ENCODE peak calls at places on chromosome 10, in four cellular contexts. Q is right lobe of liver, P is prostate gland, G is IMR-90. U is an unnamed sample.

GRCh38 chr10:132446661-132447445 is 49.9 kb downstream of the PWWP2B start:
- DNase-seq in Q (no peak), P (peak; percentile 49), G (peak; percentile 19), U (no peak)

GRCh38 chr10:1049425-1049958 is 573 bp upstream of the IDI1 start:
- DNase-seq in Q (no peak), P (no peak), G (no peak), U (no peak)

GRCh38 chr10:44386546-44387052 is 1.7 kb upstream of the CXCL12 start:
- DNase-seq in Q (peak; percentile 68), G (peak; percentile 62), P (no peak), U (peak; percentile 81)

GRCh38 chr10:4812041-4812440 is 14.0 kb upstream of the AKR1E2 start:
- DNase-seq in G (no peak), P (no peak), Q (no peak), U (no peak)

GRCh38 chr10:77855404-77856155 is 71.0 kb downstream of the DLG5 start:
- DNase-seq in G (no peak), P (peak; percentile 62), Q (no peak), U (no peak)

GRCh38 chr10:23375366-23375765 is 30.8 kb upstream of the C10orf67 start:
- DNase-seq in Q (no peak), P (no peak), G (no peak), U (no peak)

GRCh38 chr10:61284222-61284890 is 168.8 kb downstream of the TMEM26 start:
- DNase-seq in Q (no peak), G (peak; percentile 77), P (peak; percentile 45), U (no peak)

GRCh38 chr10:91247360-91248111 is 27.1 kb downstream of the PCGF5 start:
- DNase-seq in P (no peak), Q (peak; percentile 49), G (peak; percentile 12), U (no peak)

GRCh38 chr10:43790147-43790546 is 141.5 kb upstream of the ZNF32 start:
- DNase-seq in G (no peak), Q (no peak), P (no peak), U (no peak)

GRCh38 chr10:8060010-8060703 is 5.7 kb downstream of the GATA3 start:
- DNase-seq in G (peak; percentile 25), Q (no peak), P (no peak), U (no peak)

GRCh38 chr10:131774618-131775443 is 126.0 kb upstream of the PPP2R2D start:
- DNase-seq in G (no peak), Q (no peak), P (no peak), U (peak; percentile 50)

GRCh38 chr10:133453516-133454203 is at the start of gene SCART1:
- DNase-seq in G (no peak), P (peak; percentile 3), Q (no peak), U (no peak)

GRCh38 chr10:130453721-130454542 is 317.7 kb downstream of the GLRX3 start:
- DNase-seq in Q (peak; percentile 37), P (no peak), G (no peak), U (no peak)

GRCh38 chr10:7484456-7485266 is 73.8 kb upstream of the SFMBT2 start:
- DNase-seq in G (no peak), Q (no peak), P (no peak), U (no peak)

GRCh38 chr10:114174462-114175190 is 623 bp upstream of the CCDC186 start:
- DNase-seq in P (peak; percentile 65), G (peak; percentile 39), Q (peak; percentile 79), U (peak; percentile 78)

GRCh38 chr10:72375585-72375984 is 20.9 kb upstream of the DNAJB12 start:
- DNase-seq in P (no peak), G (no peak), Q (no peak), U (no peak)

GRCh38 chr10:86446987-86447386 is 74.6 kb downstream of the WAPL start:
- DNase-seq in G (peak; percentile 43), P (no peak), Q (no peak), U (no peak)

GRCh38 chr10:3399756-3400155 is 227.2 kb upstream of the PITRM1 start:
- DNase-seq in G (peak; percentile 10), Q (no peak), P (no peak), U (no peak)

GRCh38 chr10:3146289-3146688 is 26.3 kb downstream of the PITRM1 start:
- DNase-seq in Q (no peak), P (no peak), G (no peak), U (peak; percentile 18)

GRCh38 chr10:3986407-3987141 is 201.6 kb upstream of the KLF6 start:
- DNase-seq in Q (no peak), G (no peak), P (no peak), U (no peak)

GRCh38 chr10:100482181-100482833 is 19.5 kb downstream of the WNT8B start:
- DNase-seq in P (peak; percentile 66), Q (peak; percentile 69), G (peak; percentile 74), U (peak; percentile 80)

GRCh38 chr10:34121974-34122282 is 693.2 kb downstream of the PARD3 start:
- DNase-seq in P (no peak), G (peak; percentile 71), Q (no peak), U (no peak)

GRCh38 chr10:52706347-52707070 is 66.1 kb downstream of the MBL2 start:
- DNase-seq in P (no peak), Q (no peak), G (no peak), U (no peak)

GRCh38 chr10:8128511-8128910 is 74.0 kb downstream of the GATA3 start:
- DNase-seq in P (peak; percentile 16), Q (no peak), G (no peak), U (no peak)

GRCh38 chr10:111281516-111281915 is 204.7 kb downstream of the ADRA2A start:
- DNase-seq in Q (no peak), P (no peak), G (no peak), U (no peak)

DNA sequence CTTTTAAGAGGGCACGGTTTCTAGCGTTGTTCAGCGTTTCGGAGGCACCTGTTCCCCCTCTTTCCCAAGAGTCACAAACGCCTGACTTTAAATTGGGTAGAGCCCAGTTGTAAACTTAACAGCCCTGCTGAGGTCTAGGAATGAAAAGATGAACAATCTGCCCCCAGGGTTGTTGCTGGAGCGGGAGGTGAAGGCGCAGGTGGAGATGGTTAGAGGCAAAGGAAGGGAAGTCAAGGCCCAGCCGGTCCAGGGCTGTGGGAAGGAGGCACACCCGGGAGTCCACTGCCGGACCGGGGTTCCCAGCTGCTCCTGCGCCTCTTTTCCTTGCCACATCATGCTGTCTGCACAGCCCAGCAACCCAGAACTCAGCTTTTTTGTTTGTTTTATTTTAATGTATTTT is 770 bp downstream of the PRXL2A start:
- DNase-seq in P (no peak), Q (no peak), G (no peak), U (no peak)
- TF ChIP-seq POLR2A in P (no peak), Q (no peak), G (no peak), U (no peak)

GRCh38 chr10:102375867-102376266 is 19.6 kb upstream of the NFKB2 start:
- DNase-seq in G (no peak), P (no peak), Q (no peak), U (no peak)
- H3K36me3 ChIP-seq in G (peaks cover 60% of the 10 kb centered on the region), P (peaks cover 21% of the 10 kb centered on the region), Q (peaks cover 36% of the 10 kb centered on the region), U (peaks cover 20% of the 10 kb centered on the region)

GRCh38 chr10:15349133-15349532 is 22.0 kb downstream of the FAM171A1 start:
- DNase-seq in G (no peak), P (no peak), Q (no peak), U (no peak)
- H3K4me3 ChIP-seq in G (no peak overlapping the region), P (peak overlapping the region; percentile 9), Q (no peak overlapping the region), U (peak overlapping the region; percentile 26)

GRCh38 chr10:62817120-62817762 is 1.1 kb upstream of the EGR2 start:
- DNase-seq in Q (peak; percentile 68), G (peak; percentile 28), P (peak; percentile 33), U (peak; percentile 75)
- TF ChIP-seq POLR2A in Q (no peak), G (peak; percentile 23), P (no peak), U (no peak)

GRCh38 chr10:48814933-48815332 is 124.7 kb downstream of the LRRC18 start:
- DNase-seq in P (no peak), Q (no peak), G (no peak), U (no peak)

GRCh38 chr10:48811917-48812316 is 127.2 kb downstream of the WDFY4 start:
- DNase-seq in P (no peak), Q (no peak), G (no peak), U (no peak)

GRCh38 chr10:48811461-48811860 is 126.8 kb downstream of the WDFY4 start:
- DNase-seq in G (no peak), Q (no peak), P (no peak), U (no peak)

GRCh38 chr10:48817141-48817540 is 122.5 kb downstream of the LRRC18 start:
- DNase-seq in P (no peak), G (no peak), Q (no peak), U (no peak)

GRCh38 chr10:48813825-48814224 is 125.8 kb downstream of the LRRC18 start:
- DNase-seq in G (no peak), P (no peak), Q (no peak), U (no peak)
- H3K36me3 ChIP-seq in G (no peaks in the 10 kb centered on the region), P (no peaks in the 10 kb centered on the region), Q (no peaks in the 10 kb centered on the region), U (no peaks in the 10 kb centered on the region)

DNA sequence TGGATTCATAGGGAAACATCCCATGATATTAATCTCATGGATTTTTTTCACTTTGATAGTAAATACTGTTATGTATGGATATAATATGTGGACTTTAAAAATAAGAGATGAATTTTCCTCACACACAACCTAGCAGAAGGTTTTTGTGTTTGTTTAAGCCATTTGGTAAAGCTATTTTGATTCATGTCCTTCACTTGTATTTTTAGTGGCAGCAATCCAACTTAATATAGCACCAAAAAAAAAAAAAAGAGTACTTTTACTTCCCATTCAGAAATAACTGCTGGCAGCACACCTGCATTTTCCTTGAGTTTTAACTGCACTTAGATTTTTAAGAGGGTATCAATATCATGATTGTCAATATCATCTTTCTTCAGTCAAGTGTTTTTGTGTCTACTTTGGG is 60.0 kb downstream of the MCMBP start:
- DNase-seq in G (no peak), P (no peak), Q (no peak), U (no peak)
- H3K4me3 ChIP-seq in G (no peak overlapping the region), P (no peak overlapping the region), Q (no peak overlapping the region), U (no peak overlapping the region)

DNA sequence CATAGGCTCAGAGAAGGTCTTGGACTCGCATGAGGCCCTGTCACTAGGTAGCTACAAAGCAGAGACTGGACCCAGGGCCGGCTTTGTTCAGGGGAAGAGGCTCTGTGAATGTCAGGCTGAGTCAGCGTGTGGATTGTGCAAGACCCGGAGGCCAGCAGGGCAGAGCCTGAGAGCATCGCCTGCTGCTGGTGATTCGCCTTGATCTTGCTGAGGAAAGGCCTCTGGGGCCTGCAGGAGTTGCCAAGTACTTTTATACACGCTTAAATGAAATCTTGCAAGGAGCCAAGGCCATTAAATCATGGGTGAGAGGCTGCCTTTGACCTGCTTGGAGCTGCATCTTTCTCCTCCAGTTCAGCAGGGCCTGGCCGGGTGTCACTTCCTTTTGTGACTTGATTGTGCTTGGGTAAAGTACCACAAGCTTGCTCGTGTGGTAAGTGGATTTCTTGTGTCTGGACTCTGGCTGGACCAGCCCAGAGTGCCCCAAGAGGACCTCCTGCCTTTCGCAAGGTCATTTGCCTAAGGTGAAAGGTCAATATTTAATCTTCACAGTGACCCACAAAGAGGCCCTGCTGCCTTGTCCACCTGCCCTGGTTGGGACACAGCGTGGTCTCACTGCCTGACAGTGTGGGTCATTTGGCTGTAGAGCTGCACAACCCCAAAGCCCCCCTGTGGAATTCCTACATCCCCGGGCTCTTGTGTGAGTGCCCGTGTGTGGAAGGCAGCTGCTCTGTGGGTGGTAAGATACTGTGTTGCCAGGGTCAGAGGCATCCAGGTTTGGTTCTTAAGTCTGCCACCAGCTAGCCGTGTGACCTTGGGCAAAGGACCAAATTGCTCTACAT is 38.6 kb upstream of the SH2D4B start:
- DNase-seq in P (peak; percentile 87), G (peak; percentile 97), Q (peak; percentile 95), U (peak; percentile 99)
- TF ChIP-seq POLR2A in P (no peak), G (no peak), Q (no peak), U (no peak)